ENCODE peak calls at places on chromosome 2, in ten cellular contexts. Q is astrocyte of the cerebellum; S is uterus; B is astrocyte; G is stimulated activated CD4-positive, alpha-beta T cell treated with anti-CD3 and anti-CD28 coated beads, Interleukin-2, amount 100 ng/mL, for 24 hours; O is aorta; E is NCI-H1092 treated with DMSO at 0.1 percent for 48 hours; Y is endothelial cell; D is ovary; R is small intestine. H is an unnamed sample.

GRCh38 chr2:130728549-130729310 is at the start of gene GPR148:
- DNase-seq in D (no peak), B (no peak), R (no peak), Y (no peak), O (no peak), S (no peak), Q (no peak), E (peak), G (no peak), H (no peak)

GRCh38 chr2:239042551-239043320 is 194.9 kb downstream of the TWIST2 start:
- DNase-seq in R (no peak), S (no peak), D (no peak), E (no peak), B (no peak), Q (no peak), Y (no peak), G (no peak), O (no peak), H (no peak)

GRCh38 chr2:178008636-178009289 is 63.8 kb downstream of the PDE11A start:
- DNase-seq in E (peak), Y (no peak), Q (peak), G (no peak), S (no peak), B (peak), D (no peak), O (no peak), R (peak), H (no peak)

GRCh38 chr2:95231723-95232122 is 24.4 kb downstream of the ZNF892 start:
- DNase-seq in Y (peak), D (no peak), B (peak), O (peak), Q (peak), S (no peak), R (peak), G (peak), E (peak), H (no peak)

GRCh38 chr2:127165539-127165935 is 54.6 kb downstream of the CYP27C1 start:
- DNase-seq in B (no peak), Q (no peak), R (no peak), Y (no peak), S (no peak), O (no peak), D (no peak), G (no peak), E (peak), H (no peak)

GRCh38 chr2:119788751-119789150 is 29.0 kb downstream of the PTPN4 start:
- DNase-seq in R (no peak), Y (no peak), G (no peak), O (no peak), D (no peak), E (no peak), B (no peak), Q (no peak), S (no peak), H (no peak)

GRCh38 chr2:229282758-229283546 is 11.9 kb upstream of the PID1 start:
- DNase-seq in Q (peak), S (peak), Y (no peak), O (peak), R (no peak), B (peak), E (no peak), G (no peak), D (peak), H (no peak)

GRCh38 chr2:169461143-169461542 is 18.2 kb upstream of the BBS5 start:
- DNase-seq in G (no peak), Y (no peak), D (no peak), S (no peak), Q (no peak), R (peak), O (no peak), B (no peak), E (no peak), H (no peak)

GRCh38 chr2:241189093-241189855 is 797 bp downstream of the ANO7 start:
- DNase-seq in Q (no peak), S (no peak), R (no peak), D (no peak), G (no peak), B (no peak), O (no peak), E (no peak), Y (no peak), H (no peak)

GRCh38 chr2:74618410-74619083 is 29.6 kb downstream of the M1AP start:
- DNase-seq in B (no peak), D (no peak), Q (no peak), O (no peak), E (no peak), R (no peak), Y (no peak), S (no peak), G (no peak), H (no peak)

GRCh38 chr2:96147593-96148201 is 2.5 kb upstream of the DUSP2 start:
- DNase-seq in Y (no peak), G (peak), S (no peak), O (peak), R (no peak), Q (no peak), B (no peak), D (peak), E (no peak), H (no peak)

GRCh38 chr2:144405313-144405710 is 114.6 kb downstream of the ZEB2 start:
- DNase-seq in D (no peak), O (no peak), G (no peak), R (no peak), Y (no peak), Q (no peak), S (no peak), E (no peak), B (no peak), H (no peak)

GRCh38 chr2:54073796-54074195 is 41.6 kb upstream of the ACYP2 start:
- DNase-seq in Q (peak), G (no peak), D (no peak), S (no peak), Y (no peak), O (no peak), E (no peak), B (peak), R (no peak), H (no peak)